ENCODE peak calls at places on chromosomes 7 and 10, in four cellular contexts. One of them, this sample, is unnamed.

GRCh38 chr7:130491841-130492518 is at the start of gene MEST:
- DNase-seq in colonic mucosa: no peak
- DNase-seq in suprapubic skin: no peak
- DNase-seq in CD8-positive, alpha-beta T cell: no peak
- DNase-seq in this sample: peak

GRCh38 chr7:91041901-91042457 is 222.3 kb upstream of the FZD1 start:
- DNase-seq in CD8-positive, alpha-beta T cell: no peak
- DNase-seq in colonic mucosa: no peak
- DNase-seq in suprapubic skin: no peak
- DNase-seq in this sample: no peak

GRCh38 chr10:21526952-21527633 is 1.6 kb upstream of the SKIDA1 start:
- DNase-seq in colonic mucosa: peak
- DNase-seq in CD8-positive, alpha-beta T cell: peak
- DNase-seq in suprapubic skin: no peak
- DNase-seq in this sample: no peak

GRCh38 chr10:42836771-42837468 is 54.3 kb downstream of the BMS1 start:
- DNase-seq in colonic mucosa: no peak
- DNase-seq in suprapubic skin: no peak
- DNase-seq in CD8-positive, alpha-beta T cell: no peak
- DNase-seq in this sample: no peak

GRCh38 chr7:131383417-131383816 is 55.7 kb downstream of the MKLN1 start:
- DNase-seq in suprapubic skin: no peak
- DNase-seq in CD8-positive, alpha-beta T cell: no peak
- DNase-seq in colonic mucosa: no peak
- DNase-seq in this sample: no peak

GRCh38 chr7:55074008-55074499 is 55.2 kb downstream of the EGFR start:
- DNase-seq in colonic mucosa: peak
- DNase-seq in CD8-positive, alpha-beta T cell: no peak
- DNase-seq in suprapubic skin: peak
- DNase-seq in this sample: peak

GRCh38 chr10:63421591-63421990 is 44.2 kb downstream of the JMJD1C start:
- DNase-seq in CD8-positive, alpha-beta T cell: no peak
- DNase-seq in suprapubic skin: no peak
- DNase-seq in colonic mucosa: no peak
- DNase-seq in this sample: no peak

GRCh38 chr7:101537205-101537604 is 91.9 kb downstream of the MYL10 start:
- DNase-seq in colonic mucosa: no peak
- DNase-seq in suprapubic skin: no peak
- DNase-seq in CD8-positive, alpha-beta T cell: no peak
- DNase-seq in this sample: no peak

GRCh38 chr7:98400538-98401427 is at the start of gene BAIAP2L1:
- DNase-seq in suprapubic skin: peak
- DNase-seq in colonic mucosa: peak
- DNase-seq in CD8-positive, alpha-beta T cell: peak
- DNase-seq in this sample: peak

This sample was measured in T-cell.